ENCODE peak calls at places on chromosomes 4 and X, in four cellular contexts. A is upper lobe of right lung, T is neural progenitor cell, G is fibroblast of lung. P is an unnamed sample.

GRCh38 chr4:31674313-31674947 is 954.3 kb downstream of the PCDH7 start:
- DNase-seq in A (no peak), T (peak; percentile 30), G (no peak), P (no peak)

GRCh38 chrX:121496966-121497365 is 449.6 kb downstream of the GLUD2 start:
- DNase-seq in A (no peak), T (no peak), G (peak; percentile 19), P (no peak)

GRCh38 chrX:23811135-23811781 is 28.3 kb downstream of the SAT1 start:
- DNase-seq in A (no peak), T (no peak), G (no peak), P (no peak)

GRCh38 chr4:144820706-144821105 is 174.8 kb downstream of the HHIP start:
- DNase-seq in A (no peak), T (peak; percentile 59), G (peak; percentile 96), P (no peak)

GRCh38 chrX:124805486-124805885 is 459.1 kb downstream of the SH2D1A start:
- DNase-seq in A (no peak), T (no peak), G (no peak), P (no peak)

GRCh38 chrX:39874202-39874816 is 223.4 kb downstream of the BCOR start:
- DNase-seq in A (no peak), T (no peak), G (no peak), P (no peak)

GRCh38 chr4:2247128-2248043 is 5.5 kb upstream of the HAUS3 start:
- DNase-seq in A (no peak), T (no peak), G (no peak), P (no peak)

GRCh38 chrX:69107747-69108410 is 57.4 kb downstream of the PJA1 start:
- DNase-seq in A (no peak), T (no peak), G (no peak), P (no peak)

GRCh38 chrX:8748855-8749254 is 16.9 kb upstream of the ANOS1 start:
- DNase-seq in A (no peak), T (peak; percentile 43), G (peak; percentile 22), P (no peak)

GRCh38 chr4:154450971-154451370 is 40.6 kb downstream of the DCHS2 start:
- DNase-seq in A (no peak), T (no peak), G (no peak), P (no peak)

GRCh38 chr4:112142152-112142551 is 3.1 kb upstream of the FAM241A start:
- DNase-seq in A (no peak), T (no peak), G (no peak), P (no peak)

DNA sequence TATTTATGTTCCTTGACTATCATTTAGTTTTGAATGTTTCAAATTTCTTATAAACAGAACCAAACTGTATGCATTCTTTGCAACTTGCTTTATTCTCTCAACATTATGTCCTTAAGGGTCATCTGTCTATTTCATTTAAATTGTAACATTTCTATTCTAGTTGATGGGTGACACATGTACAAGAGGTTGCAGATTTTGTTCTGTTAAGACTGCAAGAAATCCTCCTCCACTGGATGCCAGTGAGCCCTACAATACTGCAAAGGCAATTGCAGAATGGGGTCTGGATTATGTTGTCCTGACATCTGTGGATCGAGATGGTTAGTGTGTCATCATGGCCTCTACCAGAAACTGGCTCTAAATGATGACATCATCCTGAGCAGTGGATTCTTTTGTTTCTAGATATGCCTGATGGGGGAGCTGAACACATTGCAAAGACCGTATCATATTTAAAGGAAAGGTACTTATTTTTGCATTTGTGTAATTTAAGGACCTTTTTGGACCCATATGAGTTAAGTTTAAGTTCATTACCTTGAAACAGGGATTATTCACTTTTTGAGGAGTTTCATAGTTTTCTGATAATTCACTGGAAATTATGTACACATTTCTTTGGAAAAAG is 6.1 kb downstream of the LIAS start:
- DNase-seq in A (no peak), T (no peak), G (peak; percentile 88), P (no peak)
- TF ChIP-seq CTCF in A (no peak), T (no peak), G (peak; percentile 24), P (no peak)

DNA sequence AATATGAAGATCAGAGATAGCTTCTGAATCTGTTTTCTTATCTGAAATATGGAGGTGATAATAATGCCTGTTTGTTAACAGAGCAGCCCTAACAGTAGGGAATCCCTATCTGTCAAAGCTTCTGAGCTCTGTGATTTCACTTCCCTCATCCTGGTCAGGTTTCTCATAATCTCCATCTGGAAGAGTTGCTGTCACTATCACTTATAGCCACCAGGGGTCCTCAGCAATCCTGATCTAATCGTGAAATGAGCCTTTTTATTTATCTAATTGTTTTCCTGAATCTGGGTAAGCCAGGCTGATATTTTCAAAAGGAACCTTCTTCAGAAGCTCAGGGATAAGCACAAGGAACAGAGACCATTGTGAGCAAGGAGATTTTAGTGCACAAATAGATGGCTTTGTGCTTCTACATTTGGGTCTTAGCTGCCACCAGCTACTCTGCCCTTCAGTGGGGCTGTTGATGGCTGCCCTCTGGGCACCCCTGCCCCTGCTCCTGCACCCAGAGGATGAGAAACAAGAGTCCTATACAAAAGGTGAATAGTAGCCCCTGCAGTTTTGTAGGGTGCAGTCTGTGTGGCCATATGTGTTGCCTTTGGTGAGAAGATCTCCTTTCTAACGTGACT is 196.4 kb upstream of the RADX start:
- DNase-seq in A (no peak), T (peak; percentile 43), G (peak; percentile 6), P (no peak)
- TF ChIP-seq CTCF in A (peak; percentile 50), T (peak; percentile 71), G (peak; percentile 39), P (peak; percentile 76)

GRCh38 chr4:89226665-89227572 is 80.7 kb downstream of the GPRIN3 start:
- DNase-seq in A (no peak), T (peak; percentile 86), G (peak; percentile 66), P (peak; percentile 72)
- TF ChIP-seq CTCF in A (peak; percentile 76), T (peak; percentile 82), G (peak; percentile 81), P (peak; percentile 89)

DNA sequence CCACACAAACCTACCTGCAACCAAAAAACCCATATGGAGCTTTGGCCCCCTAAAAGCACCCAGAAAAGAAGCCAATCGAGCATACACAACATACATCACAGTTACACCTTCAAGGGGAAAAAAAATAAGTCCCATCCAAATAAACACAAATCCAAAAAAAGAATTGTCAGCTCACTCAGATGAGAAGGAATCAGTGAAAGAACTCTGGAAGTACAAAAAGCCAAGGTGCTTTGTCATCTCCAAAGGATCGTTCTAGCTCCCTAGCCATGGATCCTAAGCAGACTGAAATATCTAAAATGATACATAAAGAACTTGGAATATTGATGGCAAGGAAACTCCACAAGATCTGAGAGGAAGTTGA is 119.2 kb downstream of the NEK1 start:
- DNase-seq in A (no peak), T (no peak), G (no peak), P (no peak)
- TF ChIP-seq CTCF in A (no peak), T (no peak), G (no peak), P (peak; percentile 23)

DNA sequence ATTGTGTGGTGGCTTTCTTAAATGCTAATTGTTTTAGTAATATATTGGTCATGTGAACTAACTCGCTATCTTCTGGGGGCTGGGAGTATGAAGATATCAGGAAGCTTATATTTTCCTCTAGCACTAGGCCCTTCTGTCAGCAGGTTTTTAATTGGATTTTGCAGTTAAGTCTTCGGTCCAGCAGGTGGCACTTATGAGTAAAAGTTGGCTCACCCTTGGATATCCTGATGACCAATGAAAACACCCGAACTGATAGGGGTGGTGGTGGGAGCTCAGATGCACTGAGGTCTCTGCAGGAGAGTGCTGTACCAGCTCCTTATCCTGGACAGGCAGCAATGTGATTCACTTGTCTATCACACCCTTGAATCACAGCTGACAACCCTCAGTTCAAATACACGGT is 1365.8 kb upstream of the DIAPH2 start:
- DNase-seq in A (no peak), T (peak; percentile 52), G (no peak), P (no peak)
- TF ChIP-seq CTCF in A (no peak), T (peak; percentile 61), G (no peak), P (peak; percentile 67)

GRCh38 chrX:138946941-138947340 is 235.4 kb upstream of the FGF13 start:
- DNase-seq in A (no peak), T (no peak), G (peak; percentile 39), P (no peak)

DNA sequence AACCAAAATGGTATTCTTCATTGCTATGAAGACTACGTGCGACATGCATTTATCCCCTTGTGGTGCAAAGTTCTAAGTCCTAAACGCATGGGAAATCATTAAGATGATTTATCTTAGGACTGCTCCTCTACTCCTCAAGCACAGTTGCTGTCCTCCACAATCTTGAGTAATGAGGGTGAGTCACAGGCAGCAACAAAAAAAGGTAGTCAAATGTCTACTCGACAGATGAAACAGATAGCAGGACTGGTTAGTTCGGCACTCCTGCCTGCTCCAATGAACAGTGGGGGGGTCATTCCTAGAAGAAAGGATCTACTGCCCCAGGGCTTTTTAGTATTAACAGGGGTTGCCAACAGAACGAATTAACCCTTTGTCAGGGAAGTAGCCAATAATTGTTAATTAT is 233.7 kb upstream of the FGF13 start:
- DNase-seq in A (no peak), T (no peak), G (peak; percentile 76), P (no peak)
- TF ChIP-seq CTCF in A (no peak), T (no peak), G (no peak), P (no peak)

GRCh38 chr4:90120037-90120436 is 7.2 kb upstream of the CCSER1 start:
- DNase-seq in A (no peak), T (peak; percentile 20), G (no peak), P (no peak)
- TF ChIP-seq CTCF in A (no peak), T (peak; percentile 39), G (no peak), P (no peak)

GRCh38 chr4:120211408-120212015 is 144.9 kb upstream of the MAD2L1 start:
- DNase-seq in A (no peak), T (no peak), G (no peak), P (no peak)

GRCh38 chr4:120215350-120215749 is 148.7 kb upstream of the MAD2L1 start:
- DNase-seq in A (no peak), T (no peak), G (no peak), P (no peak)

GRCh38 chr4:120207021-120207420 is 140.4 kb upstream of the MAD2L1 start:
- DNase-seq in A (no peak), T (no peak), G (no peak), P (no peak)

DNA sequence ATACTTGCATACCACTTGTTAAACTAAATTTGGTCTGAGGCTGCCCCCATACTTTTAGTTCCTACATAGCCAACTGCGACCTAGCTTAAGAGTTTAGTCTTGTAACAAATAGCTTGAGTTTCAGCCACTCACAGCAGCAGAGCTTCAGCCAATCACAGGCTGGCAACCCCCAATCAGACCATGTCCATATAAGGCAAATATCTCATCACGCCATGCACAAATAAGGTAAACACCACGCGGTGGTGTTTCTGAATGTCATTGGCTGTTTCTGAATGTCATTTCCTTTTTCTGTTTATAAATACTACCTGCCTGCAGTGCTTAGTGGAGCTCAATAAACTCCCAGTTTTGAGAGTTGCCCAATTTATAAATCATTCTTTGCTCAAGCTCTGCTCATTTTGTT is 143.1 kb upstream of the MAD2L1 start:
- DNase-seq in A (no peak), T (no peak), G (no peak), P (no peak)
- TF ChIP-seq CTCF in A (no peak), T (no peak), G (no peak), P (no peak)

GRCh38 chrX:51456246-51456645 is 40.1 kb downstream of the NUDT11 start:
- DNase-seq in A (no peak), T (no peak), G (no peak), P (no peak)

GRCh38 chrX:51459125-51459524 is 37.3 kb downstream of the NUDT11 start:
- DNase-seq in A (no peak), T (peak; percentile 52), G (peak; percentile 4), P (no peak)

GRCh38 chrX:51461053-51462050 is 35.0 kb downstream of the NUDT11 start:
- DNase-seq in A (no peak), T (peak; percentile 45), G (peak; percentile 26), P (no peak)

DNA sequence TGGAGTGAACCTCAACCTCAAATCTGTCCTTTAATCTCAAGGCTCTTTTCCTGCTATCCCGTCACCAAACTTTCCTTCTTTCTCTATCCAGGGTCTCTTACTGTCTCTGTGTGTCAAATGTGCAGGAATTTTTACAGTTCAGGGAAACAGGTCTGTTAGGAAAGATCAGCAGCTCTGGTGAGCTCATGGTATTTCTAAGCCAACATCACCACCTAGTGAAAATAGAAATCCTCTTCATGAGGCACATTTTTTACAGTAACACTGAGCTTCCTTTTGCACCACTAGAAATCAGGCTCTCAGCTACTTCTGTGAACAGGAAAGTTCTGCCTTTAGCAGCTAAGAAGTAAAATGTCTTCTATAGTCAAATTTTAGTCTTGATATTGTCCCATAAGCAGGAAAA is 39.6 kb downstream of the NUDT11 start:
- DNase-seq in A (no peak), T (peak; percentile 24), G (peak; percentile 1), P (no peak)
- TF ChIP-seq CTCF in A (no peak), T (peak; percentile 43), G (no peak), P (peak; percentile 35)